ENCODE peak calls at places on chromosome 19, in six cellular contexts. U, I, W, L, P and N are unnamed samples.

GRCh38 chr19:18167975-18168645 is 5.5 kb upstream of the IFI30 start:
- DNase-seq in U (no peak), I (peak), W (peak), L (peak), P (no peak), N (no peak)

GRCh38 chr19:494171-495046 is 1.9 kb upstream of the MADCAM1 start:
- DNase-seq in U (no peak), I (no peak), W (no peak), L (no peak), P (no peak), N (no peak)

GRCh38 chr19:13207237-13208130 is 57.3 kb downstream of the IER2 start:
- DNase-seq in U (no peak), I (no peak), W (peak), L (peak), P (no peak), N (no peak)

GRCh38 chr19:14407889-14408640 is 11.1 kb downstream of the DDX39A start:
- DNase-seq in U (no peak), I (no peak), W (no peak), L (no peak), P (no peak), N (no peak)

GRCh38 chr19:10929402-10929794 is 787 bp downstream of the TIMM29 start:
- DNase-seq in U (no peak), I (no peak), W (no peak), L (no peak), P (no peak), N (no peak)

GRCh38 chr19:4700573-4700970 is 23.1 kb downstream of the DPP9 start:
- DNase-seq in U (no peak), I (no peak), W (no peak), L (no peak), P (no peak), N (no peak)

GRCh38 chr19:55212447-55212846 is 3.1 kb upstream of the PTPRH start:
- DNase-seq in U (no peak), I (peak), W (no peak), L (peak), P (no peak), N (no peak)

GRCh38 chr19:36013280-36014028 is 559 bp downstream of the ALKBH6 start:
- DNase-seq in U (no peak), I (no peak), W (no peak), L (no peak), P (no peak), N (no peak)

GRCh38 chr19:30669329-30670010 is 297.3 kb downstream of the ZNF536 start:
- DNase-seq in U (no peak), I (peak), W (peak), L (peak), P (no peak), N (peak)

GRCh38 chr19:16326401-16327130 is 1.9 kb downstream of the KLF2 start:
- DNase-seq in U (no peak), I (peak), W (peak), L (no peak), P (no peak), N (peak)

GRCh38 chr19:56995298-56995697 is 124.5 kb upstream of the USP29 start:
- DNase-seq in U (no peak), I (no peak), W (no peak), L (no peak), P (no peak), N (no peak)

GRCh38 chr19:14536926-14537692 is 7.7 kb downstream of the TECR start:
- DNase-seq in U (no peak), I (no peak), W (peak), L (peak), P (peak), N (no peak)

GRCh38 chr19:13401388-13401787 is 104.9 kb downstream of the CACNA1A start:
- DNase-seq in U (no peak), I (no peak), W (peak), L (peak), P (no peak), N (no peak)

GRCh38 chr19:35592226-35592625 is 6.3 kb downstream of the PMIS2 start:
- DNase-seq in U (no peak), I (no peak), W (peak), L (peak), P (peak), N (no peak)

GRCh38 chr19:53865918-53866696 is 1.6 kb upstream of the MYADM start:
- DNase-seq in U (no peak), I (peak), W (peak), L (peak), P (no peak), N (peak)

GRCh38 chr19:45556835-45557234 is 27.8 kb downstream of the OPA3 start:
- DNase-seq in U (no peak), I (no peak), W (no peak), L (no peak), P (no peak), N (no peak)

GRCh38 chr19:19488041-19488874 is 27.1 kb downstream of the TSSK6 start:
- DNase-seq in U (no peak), I (no peak), W (peak), L (no peak), P (no peak), N (no peak)

GRCh38 chr19:10384580-10384979 is 4.2 kb upstream of the TYK2 start:
- DNase-seq in U (no peak), I (no peak), W (no peak), L (no peak), P (no peak), N (no peak)

GRCh38 chr19:4064073-4064550 is 2.6 kb downstream of the ZBTB7A start:
- DNase-seq in U (no peak), I (no peak), W (peak), L (no peak), P (no peak), N (no peak)

GRCh38 chr19:28224441-28224840 is 988.5 kb downstream of the UQCRFS1 start:
- DNase-seq in U (no peak), I (no peak), W (no peak), L (no peak), P (no peak), N (no peak)

GRCh38 chr19:28949027-28949426 is 263.9 kb downstream of the UQCRFS1 start:
- DNase-seq in U (no peak), I (no peak), W (no peak), L (no peak), P (no peak), N (no peak)

GRCh38 chr19:16262618-16263017 is 62.0 kb upstream of the KLF2 start:
- DNase-seq in U (no peak), I (no peak), W (peak), L (no peak), P (no peak), N (no peak)

GRCh38 chr19:50906217-50906616 is 5.0 kb downstream of the KLK4 start:
- DNase-seq in U (no peak), I (no peak), W (peak), L (peak), P (no peak), N (no peak)

GRCh38 chr19:21697171-21697570 is 70.2 kb downstream of the ZNF100 start:
- DNase-seq in U (no peak), I (no peak), W (no peak), L (no peak), P (no peak), N (no peak)

GRCh38 chr19:3029070-3029923 is at the start of gene TLE2:
- DNase-seq in U (no peak), I (no peak), W (no peak), L (no peak), P (no peak), N (no peak)
- H3K27ac ChIP-seq in U (peak), I (peak), W (no peak), L (no peak), P (no peak), N (peak)

GRCh38 chr19:1843646-1844394 is 4.5 kb downstream of the REXO1 start:
- DNase-seq in U (no peak), I (no peak), W (no peak), L (no peak), P (no peak), N (no peak)
- TF ChIP-seq CTCF in U (no peak), I (no peak), W (no peak), L (no peak), P (peak), N (no peak)

GRCh38 chr19:31905980-31906948 is 439.1 kb upstream of the ZNF507 start:
- DNase-seq in U (no peak), I (no peak), W (peak), L (peak), P (no peak), N (no peak)
- H3K27ac ChIP-seq in U (no peak), I (no peak), W (no peak), L (no peak), P (no peak), N (no peak)

GRCh38 chr19:39412100-39412866 is at the start of gene PLEKHG2:
- DNase-seq in U (peak), I (peak), W (peak), L (peak), P (peak), N (peak)

GRCh38 chr19:39415111-39416046 is 2.9 kb downstream of the PLEKHG2 start:
- DNase-seq in U (no peak), I (no peak), W (no peak), L (no peak), P (no peak), N (no peak)

GRCh38 chr19:39413269-39413902 is 917 bp downstream of the PLEKHG2 start:
- DNase-seq in U (no peak), I (no peak), W (peak), L (peak), P (no peak), N (no peak)

GRCh38 chr19:39412867-39413268 is 399 bp downstream of the PLEKHG2 start:
- DNase-seq in U (no peak), I (no peak), W (no peak), L (no peak), P (no peak), N (no peak)

DNA sequence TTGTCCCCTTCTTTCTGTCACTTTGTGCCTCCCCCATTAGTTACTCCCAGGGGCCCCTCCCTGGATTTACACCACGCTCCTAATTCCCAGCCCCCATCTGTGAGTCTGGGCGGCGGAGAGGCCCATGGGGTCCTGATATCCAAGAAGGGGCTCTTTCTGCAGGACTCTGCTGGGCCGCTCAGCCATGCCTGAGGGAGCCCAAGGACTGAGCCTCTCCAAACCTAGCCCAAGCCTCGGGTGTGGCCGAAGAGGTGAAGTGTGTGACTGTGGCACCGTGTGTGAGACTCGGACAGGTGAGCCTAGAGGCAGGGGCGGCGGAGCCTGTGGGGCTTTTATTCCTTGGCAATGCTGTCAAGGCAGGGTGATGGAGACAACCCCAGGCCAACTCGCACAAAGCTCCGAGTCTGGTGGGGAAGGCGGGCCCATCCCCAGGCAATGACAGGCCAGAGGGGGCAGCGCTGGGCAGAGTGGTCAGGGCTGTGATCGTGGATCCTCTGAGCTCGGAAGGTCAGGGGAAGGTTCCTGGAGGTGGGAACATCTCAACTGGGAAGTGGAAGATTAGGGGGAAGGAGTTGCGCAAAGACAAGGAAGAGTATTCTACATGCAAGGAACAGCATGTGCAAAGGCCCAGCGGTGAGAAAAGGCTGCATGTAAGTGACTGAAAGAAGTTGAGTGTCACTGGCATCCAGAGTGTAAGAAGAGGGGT is 1.6 kb downstream of the PLEKHG2 start:
- DNase-seq in U (no peak), I (no peak), W (no peak), L (no peak), P (no peak), N (no peak)
- TF ChIP-seq CTCF in U (no peak), I (no peak), W (peak), L (peak), P (peak), N (no peak)

DNA sequence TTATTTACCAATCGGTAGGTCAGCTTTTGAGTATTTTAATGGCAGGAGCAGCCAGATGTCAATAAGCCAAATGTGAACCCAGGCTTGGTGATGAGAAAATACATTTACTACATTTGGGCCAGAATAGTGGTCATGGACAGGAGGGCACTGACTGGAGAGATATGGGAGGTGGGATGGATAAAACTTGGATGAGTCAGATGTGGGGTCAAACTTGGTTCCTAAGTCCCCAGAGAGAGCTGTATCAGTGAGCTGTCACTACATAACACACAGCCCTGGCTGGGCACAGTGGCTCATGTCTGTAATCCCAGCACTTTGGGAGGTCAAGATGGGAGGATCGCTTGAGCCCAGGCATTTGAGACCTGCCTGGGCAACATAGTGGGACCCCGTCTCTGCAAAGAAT is 51.7 kb upstream of the EHD2 start:
- DNase-seq in U (no peak), I (no peak), W (peak), L (no peak), P (no peak), N (no peak)
- H3K27ac ChIP-seq in U (peak), I (no peak), W (no peak), L (no peak), P (no peak), N (no peak)

GRCh38 chr19:47608074-47608907 is 643 bp upstream of the BICRA start:
- DNase-seq in U (peak), I (peak), W (peak), L (peak), P (peak), N (peak)
- TF ChIP-seq CTCF in U (peak), I (no peak), W (no peak), L (no peak), P (no peak), N (no peak)

GRCh38 chr19:33376423-33376822 is 2.9 kb downstream of the CEBPG start:
- DNase-seq in U (no peak), I (no peak), W (peak), L (no peak), P (no peak), N (no peak)
- H3K27ac ChIP-seq in U (peak), I (no peak), W (no peak), L (no peak), P (no peak), N (no peak)